ENCODE peak calls at places on chromosomes 1 and 21, in five cellular contexts. C, P, T, L and Q are unnamed samples.

GRCh38 chr1:165512817-165513216 is 31.0 kb upstream of the LRRC52 start:
- DNase-seq in P (no peak), T (no peak), L (no peak), C (no peak), Q (no peak)

GRCh38 chr1:228029281-228029680 is 22.5 kb downstream of the WNT3A start:
- DNase-seq in C (no peak), T (no peak), P (no peak), L (no peak), Q (no peak)

GRCh38 chr1:197268012-197268411 is at the start of gene CRB1:
- DNase-seq in C (no peak), L (no peak), T (no peak), P (no peak), Q (no peak)

GRCh38 chr21:26849428-26850115 is 4.4 kb upstream of the ADAMTS1 start:
- DNase-seq in T (peak), P (no peak), C (no peak), L (no peak), Q (no peak)

GRCh38 chr1:63980706-63981407 is 207.0 kb downstream of the ROR1 start:
- DNase-seq in C (peak), T (no peak), P (no peak), L (no peak), Q (no peak)

GRCh38 chr1:59360170-59360569 is 63.3 kb downstream of the FGGY start:
- DNase-seq in P (no peak), C (no peak), L (peak), T (no peak), Q (no peak)

GRCh38 chr1:207404849-207405525 is 49.1 kb upstream of the CR2 start:
- DNase-seq in C (no peak), T (peak), P (no peak), L (no peak), Q (no peak)

GRCh38 chr1:67214420-67215174 is 48.3 kb downstream of the IL23R start:
- DNase-seq in L (no peak), P (peak), T (no peak), C (no peak), Q (peak)

GRCh38 chr1:172658871-172659453 is at the start of gene FASLG:
- DNase-seq in L (no peak), P (peak), C (no peak), T (no peak), Q (peak)

GRCh38 chr21:38843806-38844479 is 38.2 kb downstream of the ETS2 start:
- DNase-seq in C (no peak), L (no peak), T (no peak), P (no peak), Q (no peak)

GRCh38 chr1:14156543-14156942 is 441.9 kb upstream of the KAZN start:
- DNase-seq in L (no peak), C (no peak), T (no peak), P (no peak), Q (no peak)

GRCh38 chr1:110778821-110779220 is 94.1 kb upstream of the CD53 start:
- DNase-seq in T (no peak), P (no peak), C (no peak), L (no peak), Q (no peak)

GRCh38 chr1:60821156-60821555 is 261.2 kb upstream of the NFIA start:
- DNase-seq in T (no peak), C (no peak), L (no peak), P (no peak), Q (no peak)

GRCh38 chr21:39633770-39634181 is 21.0 kb downstream of the B3GALT5 start:
- DNase-seq in L (no peak), P (no peak), C (no peak), T (no peak), Q (no peak)

GRCh38 chr1:184061396-184062003 is 10.0 kb downstream of the TSEN15 start:
- DNase-seq in L (no peak), C (no peak), P (no peak), T (no peak), Q (no peak)

GRCh38 chr1:240465531-240465940 is 146.4 kb downstream of the GREM2 start:
- DNase-seq in P (no peak), T (no peak), L (no peak), C (no peak), Q (no peak)

GRCh38 chr21:29075706-29076447 is 2.4 kb upstream of the CCT8 start:
- DNase-seq in T (no peak), L (no peak), C (no peak), P (no peak), Q (no peak)

GRCh38 chr1:206734499-206735142 is 36.0 kb upstream of the IL19 start:
- DNase-seq in L (no peak), T (peak), C (no peak), P (peak), Q (peak)

GRCh38 chr1:69645477-69645876 is 77.8 kb downstream of the LRRC7 start:
- DNase-seq in P (no peak), C (no peak), T (no peak), L (no peak), Q (no peak)

GRCh38 chr1:15501208-15502032 is 22.6 kb downstream of the CASP9 start:
- DNase-seq in P (peak), L (no peak), T (peak), C (peak), Q (peak)

GRCh38 chr1:209335090-209335692 is 248.3 kb upstream of the CAMK1G start:
- DNase-seq in T (peak), C (no peak), L (no peak), P (no peak), Q (no peak)

GRCh38 chr1:98422821-98423220 is 238.7 kb upstream of the SNX7 start:
- DNase-seq in T (no peak), L (no peak), C (no peak), P (no peak), Q (no peak)

GRCh38 chr1:108877858-108878257 is 1.1 kb downstream of the GPSM2 start:
- DNase-seq in C (no peak), L (no peak), T (peak), P (no peak), Q (no peak)

GRCh38 chr1:25168193-25169071 is 63.9 kb downstream of the SYF2 start:
- DNase-seq in L (no peak), P (no peak), C (no peak), T (no peak), Q (no peak)

GRCh38 chr1:153429266-153430165 is 13.2 kb downstream of the S100A7A start:
- DNase-seq in T (peak), P (no peak), C (no peak), L (no peak), Q (no peak)

GRCh38 chr1:247574664-247575063 is 13.5 kb upstream of the OR2G2 start:
- DNase-seq in C (no peak), P (no peak), T (no peak), L (no peak), Q (no peak)

GRCh38 chr1:194331758-194332157 is 1145.3 kb upstream of the B3GALT2 start:
- DNase-seq in T (no peak), L (no peak), C (no peak), P (no peak), Q (no peak)

GRCh38 chr1:157312270-157312812 is 174.1 kb upstream of the ETV3 start:
- DNase-seq in T (no peak), P (no peak), L (no peak), C (no peak), Q (no peak)

GRCh38 chr1:158564608-158565007 is 5.8 kb downstream of the OR6P1 start:
- DNase-seq in C (no peak), P (no peak), L (no peak), T (no peak), Q (no peak)

GRCh38 chr1:2233997-2234761 is 6.1 kb downstream of the SKI start:
- DNase-seq in C (peak), L (peak), P (peak), T (no peak), Q (peak)

GRCh38 chr1:177927021-177927596 is 42.7 kb downstream of the SEC16B start:
- DNase-seq in P (no peak), L (no peak), T (no peak), C (no peak), Q (no peak)